ENCODE peak calls at places on chromosomes 1 and 21, in seven cellular contexts. U, S, M, T, B, Q and L are unnamed samples.

GRCh38 chr1:157878059-157878458 is 36.5 kb upstream of the CD5L start:
- DNase-seq in T (peak), Q (peak), B (no peak), U (peak), M (no peak), S (no peak), L (no peak)

GRCh38 chr21:22120616-22121266 is 1122.5 kb downstream of the NCAM2 start:
- DNase-seq in T (no peak), Q (no peak), S (no peak), U (no peak), M (no peak), B (no peak), L (no peak)

GRCh38 chr1:61266738-61267137 is 184.4 kb downstream of the NFIA start:
- DNase-seq in B (no peak), Q (no peak), T (no peak), U (no peak), S (no peak), M (no peak), L (no peak)

GRCh38 chr1:229689273-229689672 is 63.2 kb downstream of the URB2 start:
- DNase-seq in S (no peak), M (no peak), T (no peak), B (no peak), U (no peak), Q (no peak), L (no peak)

GRCh38 chr1:65264197-65264929 is 45.0 kb upstream of the DNAJC6 start:
- DNase-seq in U (no peak), Q (no peak), T (no peak), M (no peak), B (no peak), S (peak), L (no peak)

GRCh38 chr1:230307213-230307612 is 118.9 kb downstream of the PGBD5 start:
- DNase-seq in U (no peak), S (no peak), B (no peak), T (no peak), M (no peak), Q (peak), L (no peak)

GRCh38 chr21:35102488-35103407 is 53.6 kb upstream of the RUNX1 start:
- DNase-seq in T (peak), U (peak), B (no peak), Q (no peak), M (no peak), S (no peak), L (peak)

GRCh38 chr1:227428803-227429202 is 110.5 kb upstream of the CDC42BPA start:
- DNase-seq in Q (no peak), S (no peak), M (no peak), B (no peak), U (no peak), T (no peak), L (no peak)

GRCh38 chr1:167328762-167329483 is 108.2 kb downstream of the POU2F1 start:
- DNase-seq in U (peak), B (no peak), Q (no peak), T (peak), M (no peak), S (no peak), L (peak)

GRCh38 chr1:83818916-83819315 is 180.0 kb downstream of the TTLL7 start:
- DNase-seq in Q (no peak), U (no peak), B (no peak), S (no peak), M (no peak), T (no peak), L (no peak)

GRCh38 chr21:41373769-41374168 is 11.9 kb downstream of the MX2 start:
- DNase-seq in S (no peak), B (no peak), U (no peak), Q (no peak), T (no peak), M (no peak), L (no peak)

GRCh38 chr1:235999259-235999925 is 65.5 kb downstream of the NID1 start:
- DNase-seq in Q (peak), B (peak), S (peak), M (peak), U (no peak), T (peak), L (peak)

GRCh38 chr1:176046926-176047325 is 160.2 kb downstream of the COP1 start:
- DNase-seq in Q (no peak), M (no peak), B (peak), U (no peak), S (no peak), T (no peak), L (no peak)

GRCh38 chr1:80673935-80674597 is 1126.7 kb upstream of the ADGRL2 start:
- DNase-seq in S (no peak), M (no peak), Q (no peak), U (no peak), T (no peak), B (no peak), L (no peak)

GRCh38 chr1:58065520-58065919 is 481.0 kb downstream of the OMA1 start:
- DNase-seq in M (no peak), T (peak), Q (no peak), U (no peak), B (no peak), S (no peak), L (no peak)

GRCh38 chr1:59089922-59090457 is 206.9 kb upstream of the FGGY start:
- DNase-seq in S (no peak), M (no peak), U (no peak), B (no peak), T (no peak), Q (no peak), L (no peak)

GRCh38 chr1:24970399-24970753 is 40.3 kb upstream of the RUNX3 start:
- DNase-seq in T (no peak), Q (peak), M (no peak), S (no peak), B (peak), U (no peak), L (no peak)

GRCh38 chr1:48250572-48250971 is 28.1 kb downstream of the SLC5A9 start:
- DNase-seq in M (no peak), U (no peak), S (no peak), B (no peak), Q (no peak), T (no peak), L (no peak)

GRCh38 chr1:36172983-36173382 is 17.0 kb downstream of the MAP7D1 start:
- DNase-seq in Q (peak), B (no peak), U (no peak), T (no peak), S (no peak), M (no peak), L (no peak)

GRCh38 chr1:2255420-2256369 is 27.6 kb downstream of the SKI start:
- DNase-seq in M (no peak), S (no peak), U (no peak), Q (peak), T (peak), B (peak), L (peak)

GRCh38 chr1:58870298-58870676 is 86.4 kb upstream of the JUN start:
- DNase-seq in S (no peak), T (no peak), U (no peak), B (no peak), M (no peak), Q (peak), L (no peak)

GRCh38 chr1:47677241-47677940 is 239.5 kb downstream of the FOXD2 start:
- DNase-seq in B (no peak), T (no peak), M (no peak), U (no peak), Q (no peak), S (no peak), L (no peak)

GRCh38 chr1:162502928-162503327 is 5.3 kb downstream of the UHMK1 start:
- DNase-seq in B (no peak), S (peak), T (no peak), Q (no peak), M (no peak), U (no peak), L (no peak)

GRCh38 chr1:208475951-208476824 is 232.0 kb upstream of the PLXNA2 start:
- DNase-seq in Q (no peak), B (no peak), U (no peak), T (no peak), S (no peak), M (no peak), L (no peak)

GRCh38 chr1:43454270-43455011 is 710 bp upstream of the HYI start:
- DNase-seq in U (peak), B (peak), T (peak), M (peak), Q (peak), S (no peak), L (peak)

GRCh38 chr1:184300446-184300845 is 86.4 kb upstream of the C1orf21 start:
- DNase-seq in Q (no peak), T (no peak), U (no peak), M (no peak), B (no peak), S (no peak), L (no peak)

GRCh38 chr1:46497665-46498064 is 8.0 kb downstream of the DMBX1 start:
- DNase-seq in Q (no peak), M (no peak), B (no peak), U (no peak), S (no peak), T (no peak), L (no peak)

GRCh38 chr1:219541946-219542345 is 71.0 kb downstream of the ZC3H11B start:
- DNase-seq in Q (no peak), B (no peak), M (no peak), T (no peak), U (no peak), S (no peak), L (no peak)

GRCh38 chr1:29732438-29732837 is 496.1 kb downstream of the PTPRU start:
- DNase-seq in U (no peak), B (no peak), Q (no peak), S (no peak), M (no peak), T (no peak), L (no peak)

GRCh38 chr1:25904942-25905679 is 1.1 kb downstream of the STMN1 start:
- DNase-seq in U (peak), T (peak), B (no peak), Q (peak), S (peak), M (peak), L (peak)

GRCh38 chr21:32732544-32732943 is 4.7 kb upstream of the SYNJ1 start:
- DNase-seq in S (no peak), B (no peak), M (no peak), Q (no peak), U (no peak), T (no peak), L (no peak)

GRCh38 chr1:54888080-54888733 is 1.2 kb upstream of the DHCR24 start:
- DNase-seq in M (no peak), B (no peak), T (no peak), Q (no peak), U (no peak), S (no peak), L (no peak)

GRCh38 chr1:149962039-149962647 is 25.5 kb upstream of the MTMR11 start:
- DNase-seq in B (no peak), Q (peak), M (no peak), T (peak), U (peak), S (peak), L (peak)